ENCODE peak calls at places on chromosomes 4 and X, in seven cellular contexts. One of them, this sample, is unnamed.

GRCh38 chr4:28451346-28451745 is 1590.7 kb downstream of the STIM2 start:
- DNase-seq in cardiac muscle cell: no peak
- DNase-seq in astrocyte: no peak
- DNase-seq in SK-N-SH: no peak
- DNase-seq in colonic mucosa: no peak
- DNase-seq in ovary: no peak
- DNase-seq in neural progenitor cell: no peak
- DNase-seq in this sample: no peak

GRCh38 chr4:95660719-95661118 is 111.9 kb upstream of the UNC5C start:
- DNase-seq in cardiac muscle cell: no peak
- DNase-seq in astrocyte: no peak
- DNase-seq in SK-N-SH: no peak
- DNase-seq in colonic mucosa: no peak
- DNase-seq in ovary: no peak
- DNase-seq in neural progenitor cell: peak
- DNase-seq in this sample: no peak

GRCh38 chr4:149063007-149063406 is 620.8 kb upstream of the NR3C2 start:
- DNase-seq in cardiac muscle cell: no peak
- DNase-seq in astrocyte: no peak
- DNase-seq in SK-N-SH: no peak
- DNase-seq in colonic mucosa: no peak
- DNase-seq in ovary: no peak
- DNase-seq in neural progenitor cell: no peak
- DNase-seq in this sample: no peak

GRCh38 chrX:71147496-71148277 is 3.0 kb downstream of the NLGN3 start:
- DNase-seq in cardiac muscle cell: no peak
- DNase-seq in astrocyte: no peak
- DNase-seq in SK-N-SH: no peak
- DNase-seq in colonic mucosa: no peak
- DNase-seq in ovary: no peak
- DNase-seq in neural progenitor cell: no peak
- DNase-seq in this sample: no peak

GRCh38 chr4:168759321-168759720 is 250.7 kb downstream of the CBR4 start:
- DNase-seq in cardiac muscle cell: no peak
- DNase-seq in astrocyte: no peak
- DNase-seq in SK-N-SH: no peak
- DNase-seq in colonic mucosa: no peak
- DNase-seq in ovary: no peak
- DNase-seq in neural progenitor cell: no peak
- DNase-seq in this sample: no peak

GRCh38 chr4:94036964-94037363 is 170.7 kb upstream of the SMARCAD1 start:
- DNase-seq in cardiac muscle cell: no peak
- DNase-seq in astrocyte: no peak
- DNase-seq in SK-N-SH: no peak
- DNase-seq in colonic mucosa: no peak
- DNase-seq in ovary: no peak
- DNase-seq in neural progenitor cell: no peak
- DNase-seq in this sample: no peak

GRCh38 chr4:150007512-150007911 is 70.7 kb upstream of the DCLK2 start:
- DNase-seq in cardiac muscle cell: no peak
- DNase-seq in astrocyte: peak
- DNase-seq in SK-N-SH: no peak
- DNase-seq in colonic mucosa: no peak
- DNase-seq in ovary: no peak
- DNase-seq in neural progenitor cell: no peak
- DNase-seq in this sample: no peak

GRCh38 chrX:155009994-155010472 is 12.5 kb downstream of the F8 start:
- DNase-seq in cardiac muscle cell: peak
- DNase-seq in astrocyte: no peak
- DNase-seq in SK-N-SH: no peak
- DNase-seq in colonic mucosa: no peak
- DNase-seq in ovary: no peak
- DNase-seq in neural progenitor cell: no peak
- DNase-seq in this sample: no peak

GRCh38 chrX:84735025-84735424 is 232.8 kb upstream of the HDX start:
- DNase-seq in cardiac muscle cell: no peak
- DNase-seq in astrocyte: no peak
- DNase-seq in SK-N-SH: no peak
- DNase-seq in colonic mucosa: no peak
- DNase-seq in ovary: no peak
- DNase-seq in neural progenitor cell: no peak
- DNase-seq in this sample: no peak

GRCh38 chr4:102585329-102585728 is 84.2 kb downstream of the NFKB1 start:
- DNase-seq in cardiac muscle cell: no peak
- DNase-seq in astrocyte: no peak
- DNase-seq in SK-N-SH: no peak
- DNase-seq in colonic mucosa: no peak
- DNase-seq in ovary: no peak
- DNase-seq in neural progenitor cell: no peak
- DNase-seq in this sample: no peak

GRCh38 chr4:14877246-14878220 is 124.7 kb upstream of the CPEB2 start:
- DNase-seq in cardiac muscle cell: peak
- DNase-seq in astrocyte: peak
- DNase-seq in SK-N-SH: peak
- DNase-seq in colonic mucosa: no peak
- DNase-seq in ovary: no peak
- DNase-seq in neural progenitor cell: no peak
- DNase-seq in this sample: no peak

GRCh38 chr4:156778606-156779005 is 193.0 kb downstream of the PDGFC start:
- DNase-seq in cardiac muscle cell: peak
- DNase-seq in astrocyte: peak
- DNase-seq in SK-N-SH: no peak
- DNase-seq in colonic mucosa: no peak
- DNase-seq in ovary: no peak
- DNase-seq in neural progenitor cell: no peak
- DNase-seq in this sample: no peak

GRCh38 chr4:37990731-37991130 is 30.5 kb downstream of the PTTG2 start:
- DNase-seq in cardiac muscle cell: no peak
- DNase-seq in astrocyte: no peak
- DNase-seq in SK-N-SH: no peak
- DNase-seq in colonic mucosa: no peak
- DNase-seq in ovary: no peak
- DNase-seq in neural progenitor cell: no peak
- DNase-seq in this sample: no peak

GRCh38 chr4:14965071-14965470 is 37.2 kb upstream of the CPEB2 start:
- DNase-seq in cardiac muscle cell: no peak
- DNase-seq in astrocyte: no peak
- DNase-seq in SK-N-SH: no peak
- DNase-seq in colonic mucosa: no peak
- DNase-seq in ovary: no peak
- DNase-seq in neural progenitor cell: no peak
- DNase-seq in this sample: no peak

GRCh38 chr4:43296946-43297528 is 404.5 kb downstream of the GRXCR1 start:
- DNase-seq in cardiac muscle cell: no peak
- DNase-seq in astrocyte: no peak
- DNase-seq in SK-N-SH: no peak
- DNase-seq in colonic mucosa: no peak
- DNase-seq in ovary: no peak
- DNase-seq in neural progenitor cell: no peak
- DNase-seq in this sample: no peak

GRCh38 chr4:119016636-119017035 is 119.0 kb upstream of the MYOZ2 start:
- DNase-seq in cardiac muscle cell: peak
- DNase-seq in astrocyte: peak
- DNase-seq in SK-N-SH: no peak
- DNase-seq in colonic mucosa: no peak
- DNase-seq in ovary: no peak
- DNase-seq in neural progenitor cell: no peak
- DNase-seq in this sample: no peak

GRCh38 chr4:99636422-99636821 is 21.2 kb downstream of the C4orf54 start:
- DNase-seq in cardiac muscle cell: no peak
- DNase-seq in astrocyte: no peak
- DNase-seq in SK-N-SH: no peak
- DNase-seq in colonic mucosa: no peak
- DNase-seq in ovary: no peak
- DNase-seq in neural progenitor cell: no peak
- DNase-seq in this sample: no peak

GRCh38 chr4:78056265-78057129 is 626 bp upstream of the FRAS1 start:
- DNase-seq in cardiac muscle cell: peak
- DNase-seq in astrocyte: peak
- DNase-seq in SK-N-SH: peak
- DNase-seq in colonic mucosa: peak
- DNase-seq in ovary: peak
- DNase-seq in neural progenitor cell: peak
- DNase-seq in this sample: peak

GRCh38 chrX:139091086-139091485 is 379.6 kb upstream of the FGF13 start:
- DNase-seq in cardiac muscle cell: no peak
- DNase-seq in astrocyte: peak
- DNase-seq in SK-N-SH: no peak
- DNase-seq in colonic mucosa: no peak
- DNase-seq in ovary: no peak
- DNase-seq in neural progenitor cell: no peak
- DNase-seq in this sample: no peak

GRCh38 chr4:55884851-55885219 is 31.4 kb downstream of the EXOC1 start:
- DNase-seq in cardiac muscle cell: no peak
- DNase-seq in astrocyte: no peak
- DNase-seq in SK-N-SH: no peak
- DNase-seq in colonic mucosa: no peak
- DNase-seq in ovary: no peak
- DNase-seq in neural progenitor cell: no peak
- DNase-seq in this sample: no peak

GRCh38 chrX:1380672-1381233 is 11.2 kb downstream of the SLC25A6 start:
- DNase-seq in cardiac muscle cell: no peak
- DNase-seq in astrocyte: no peak
- DNase-seq in SK-N-SH: peak
- DNase-seq in colonic mucosa: no peak
- DNase-seq in ovary: no peak
- DNase-seq in neural progenitor cell: no peak
- DNase-seq in this sample: no peak

GRCh38 chrX:53303195-53303594 is 21.8 kb upstream of the IQSEC2 start:
- DNase-seq in cardiac muscle cell: no peak
- DNase-seq in astrocyte: no peak
- DNase-seq in SK-N-SH: no peak
- DNase-seq in colonic mucosa: no peak
- DNase-seq in ovary: no peak
- DNase-seq in neural progenitor cell: no peak
- DNase-seq in this sample: no peak

GRCh38 chr4:185554243-185555126 is 19.2 kb upstream of the PDLIM3 start:
- DNase-seq in cardiac muscle cell: no peak
- DNase-seq in astrocyte: no peak
- DNase-seq in SK-N-SH: no peak
- DNase-seq in colonic mucosa: no peak
- DNase-seq in ovary: no peak
- DNase-seq in neural progenitor cell: no peak
- DNase-seq in this sample: no peak

DNA sequence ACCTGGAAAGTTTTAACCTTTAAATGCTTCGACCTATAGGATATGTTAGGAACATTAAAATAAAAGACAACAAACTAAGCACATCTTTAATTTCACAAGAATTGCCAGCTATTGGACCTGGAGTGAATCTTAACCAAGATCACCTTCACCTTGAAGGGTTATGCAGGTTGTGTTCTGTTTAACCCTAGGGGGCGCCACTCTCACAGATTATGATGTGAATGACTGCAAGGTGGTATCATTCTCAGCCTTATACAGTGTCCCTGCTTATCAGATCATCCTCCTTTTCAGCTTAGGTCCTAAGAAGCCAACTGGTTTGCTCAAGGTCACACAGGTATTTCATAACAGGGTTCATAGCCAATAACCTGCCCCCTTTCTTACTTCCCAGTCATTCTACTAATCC is 23.5 kb downstream of the INTS6L start:
- DNase-seq in cardiac muscle cell: no peak
- DNase-seq in astrocyte: no peak
- DNase-seq in SK-N-SH: no peak
- DNase-seq in colonic mucosa: peak
- DNase-seq in ovary: no peak
- DNase-seq in neural progenitor cell: peak
- DNase-seq in this sample: peak
- TF ChIP-seq CTCF in cardiac muscle cell: peak
- TF ChIP-seq CTCF in astrocyte: no peak
- TF ChIP-seq CTCF in SK-N-SH: peak
- TF ChIP-seq CTCF in colonic mucosa: no peak
- TF ChIP-seq CTCF in ovary: no peak
- TF ChIP-seq CTCF in neural progenitor cell: peak
- TF ChIP-seq CTCF in this sample: peak

GRCh38 chr4:664713-665231 is 9.3 kb downstream of the ATP5ME start:
- DNase-seq in cardiac muscle cell: no peak
- DNase-seq in astrocyte: no peak
- DNase-seq in SK-N-SH: no peak
- DNase-seq in colonic mucosa: no peak
- DNase-seq in ovary: no peak
- DNase-seq in neural progenitor cell: no peak
- DNase-seq in this sample: no peak
- H3K4me3 ChIP-seq in cardiac muscle cell: no peak
- H3K4me3 ChIP-seq in astrocyte: no peak
- H3K4me3 ChIP-seq in SK-N-SH: no peak
- H3K4me3 ChIP-seq in colonic mucosa: no peak
- H3K4me3 ChIP-seq in ovary: no peak
- H3K4me3 ChIP-seq in neural progenitor cell: no peak
- H3K4me3 ChIP-seq in this sample: no peak

GRCh38 chrX:77527233-77528001 is 80.2 kb downstream of the FGF16 start:
- DNase-seq in cardiac muscle cell: peak
- DNase-seq in astrocyte: no peak
- DNase-seq in SK-N-SH: peak
- DNase-seq in colonic mucosa: no peak
- DNase-seq in ovary: peak
- DNase-seq in neural progenitor cell: peak
- DNase-seq in this sample: no peak
- H3K27ac ChIP-seq in cardiac muscle cell: no peak
- H3K27ac ChIP-seq in astrocyte: no peak
- H3K27ac ChIP-seq in SK-N-SH: no peak
- H3K27ac ChIP-seq in colonic mucosa: no peak
- H3K27ac ChIP-seq in ovary: no peak
- H3K27ac ChIP-seq in neural progenitor cell: no peak
- H3K27ac ChIP-seq in this sample: no peak

GRCh38 chr4:88573286-88573994 is 18.8 kb upstream of the HERC3 start:
- DNase-seq in cardiac muscle cell: no peak
- DNase-seq in astrocyte: no peak
- DNase-seq in SK-N-SH: no peak
- DNase-seq in colonic mucosa: no peak
- DNase-seq in ovary: no peak
- DNase-seq in neural progenitor cell: no peak
- DNase-seq in this sample: no peak

GRCh38 chr4:88575222-88575621 is 17.1 kb upstream of the HERC3 start:
- DNase-seq in cardiac muscle cell: no peak
- DNase-seq in astrocyte: no peak
- DNase-seq in SK-N-SH: no peak
- DNase-seq in colonic mucosa: no peak
- DNase-seq in ovary: no peak
- DNase-seq in neural progenitor cell: no peak
- DNase-seq in this sample: no peak

GRCh38 chr4:88569944-88570455 is 22.3 kb upstream of the HERC3 start:
- DNase-seq in cardiac muscle cell: no peak
- DNase-seq in astrocyte: peak
- DNase-seq in SK-N-SH: no peak
- DNase-seq in colonic mucosa: no peak
- DNase-seq in ovary: no peak
- DNase-seq in neural progenitor cell: no peak
- DNase-seq in this sample: no peak

DNA sequence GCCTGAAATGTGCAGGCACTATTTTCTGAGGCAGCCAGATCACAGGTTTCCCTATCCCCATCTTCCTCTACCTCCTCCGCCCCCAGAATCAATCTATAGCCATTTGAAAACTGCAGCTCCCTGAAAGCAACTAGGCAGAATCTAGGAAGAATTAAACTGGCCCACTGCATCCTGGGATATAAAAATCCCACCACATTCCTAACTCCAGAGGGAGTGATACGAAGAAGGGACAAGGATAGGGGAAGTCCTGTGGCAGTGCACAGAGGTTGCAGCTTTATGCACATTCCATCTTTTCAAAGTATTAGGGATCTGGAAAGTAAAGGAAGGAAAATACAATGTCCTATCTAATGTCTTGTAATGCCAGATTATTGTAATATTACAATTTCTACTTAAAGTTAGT is 18.3 kb upstream of the HERC3 start:
- DNase-seq in cardiac muscle cell: peak
- DNase-seq in astrocyte: peak
- DNase-seq in SK-N-SH: no peak
- DNase-seq in colonic mucosa: no peak
- DNase-seq in ovary: no peak
- DNase-seq in neural progenitor cell: peak
- DNase-seq in this sample: no peak
- TF ChIP-seq CTCF in cardiac muscle cell: peak
- TF ChIP-seq CTCF in astrocyte: peak
- TF ChIP-seq CTCF in SK-N-SH: peak
- TF ChIP-seq CTCF in colonic mucosa: no peak
- TF ChIP-seq CTCF in ovary: no peak
- TF ChIP-seq CTCF in neural progenitor cell: peak
- TF ChIP-seq CTCF in this sample: no peak

This sample was measured in transverse colon.